ENCODE peak calls at places on chromosomes 16 and 17, in eight cellular contexts. P is SK-N-MC, J is Panc1, C is breast epithelium, X is prostate gland, E is transverse colon, L is GM12878, G is sigmoid colon. W is an unnamed sample.

GRCh38 chr17:58703137-58703846 is 10.9 kb downstream of the RAD51C start:
- DNase-seq in G (no peak), J (no peak), X (no peak), C (no peak), E (no peak), P (no peak), L (no peak), W (no peak)

GRCh38 chr16:17474037-17474436 is 3.3 kb upstream of the XYLT1 start:
- DNase-seq in J (no peak), P (no peak), X (no peak), C (no peak), E (no peak), L (no peak), G (no peak), W (peak)

GRCh38 chr16:2229602-2230250 is 6.3 kb downstream of the E4F1 start:
- DNase-seq in P (no peak), J (no peak), E (no peak), G (no peak), C (no peak), L (no peak), X (no peak), W (peak)

GRCh38 chr16:24525970-24526559 is 13.3 kb upstream of the RBBP6 start:
- DNase-seq in G (no peak), C (no peak), J (no peak), L (no peak), E (no peak), X (peak), P (no peak), W (no peak)

GRCh38 chr17:82937411-82938371 is 97.9 kb upstream of the ZNF750 start:
- DNase-seq in C (peak), P (no peak), X (no peak), L (no peak), E (peak), G (peak), J (no peak), W (peak)

GRCh38 chr17:13202835-13203234 is 185.0 kb upstream of the ELAC2 start:
- DNase-seq in P (no peak), C (no peak), L (no peak), E (no peak), G (no peak), J (no peak), X (no peak), W (no peak)

GRCh38 chr17:74413491-74413890 is 18.4 kb upstream of the GPRC5C start:
- DNase-seq in C (no peak), E (no peak), X (no peak), G (no peak), P (no peak), J (no peak), L (no peak), W (no peak)

GRCh38 chr17:29096094-29096493 is 53.2 kb downstream of the PIPOX start:
- DNase-seq in E (no peak), L (no peak), X (no peak), C (no peak), P (peak), J (no peak), G (no peak), W (no peak)

GRCh38 chr17:64130559-64131001 is 636 bp upstream of the ERN1 start:
- DNase-seq in G (peak), E (peak), P (no peak), J (no peak), L (peak), C (no peak), X (no peak), W (no peak)

GRCh38 chr17:31798205-31798724 is 60.8 kb downstream of the COPRS start:
- DNase-seq in X (no peak), E (no peak), G (no peak), C (no peak), J (no peak), P (no peak), L (no peak), W (no peak)

GRCh38 chr16:75019007-75019406 is 20.2 kb downstream of the ZNRF1 start:
- DNase-seq in E (no peak), G (no peak), P (no peak), C (no peak), L (no peak), X (no peak), J (no peak), W (no peak)

GRCh38 chr17:43601280-43602050 is 55.3 kb upstream of the ETV4 start:
- DNase-seq in E (peak), L (no peak), P (no peak), X (peak), G (peak), J (no peak), C (no peak), W (no peak)

GRCh38 chr16:4182581-4183257 is 59.2 kb downstream of the SRL start:
- DNase-seq in C (no peak), X (no peak), E (no peak), L (no peak), G (no peak), P (peak), J (no peak), W (no peak)

GRCh38 chr17:57481901-57482300 is 225.6 kb downstream of the MSI2 start:
- DNase-seq in G (no peak), L (no peak), J (no peak), P (no peak), C (no peak), E (no peak), X (no peak), W (no peak)

GRCh38 chr16:21301168-21301894 is 23.2 kb upstream of the CRYM start:
- DNase-seq in J (peak), E (peak), C (peak), P (no peak), L (peak), G (peak), X (peak), W (peak)

GRCh38 chr16:21301895-21302291 is 23.8 kb upstream of the CRYM start:
- DNase-seq in J (peak), P (no peak), X (no peak), G (no peak), L (no peak), C (no peak), E (no peak), W (no peak)

GRCh38 chr16:21300309-21301167 is 22.4 kb upstream of the CRYM start:
- DNase-seq in E (peak), L (peak), C (peak), J (peak), P (peak), X (peak), G (peak), W (peak)

GRCh38 chr16:21302898-21303528 is 24.9 kb upstream of the CRYM start:
- DNase-seq in P (no peak), X (no peak), L (peak), J (peak), G (no peak), C (no peak), E (peak), W (no peak)

GRCh38 chr16:21302454-21302853 is 24.4 kb upstream of the CRYM start:
- DNase-seq in E (no peak), X (no peak), G (no peak), P (no peak), J (peak), L (no peak), C (no peak), W (no peak)
- TF ChIP-seq POLR2AphosphoS5 in E (no peak), X (no peak), G (no peak), P (no peak), J (no peak), L (no peak), C (no peak), W (no peak)

GRCh38 chr16:87384162-87384999 is 805 bp upstream of the FBXO31 start:
- DNase-seq in G (peak), J (no peak), L (no peak), C (no peak), E (peak), P (no peak), X (no peak), W (peak)
- TF ChIP-seq POLR2AphosphoS5 in G (no peak), J (no peak), L (no peak), C (peak), E (no peak), P (no peak), X (peak), W (no peak)

GRCh38 chr16:67190448-67191399 is 788 bp upstream of the EXOC3L1 start:
- DNase-seq in X (no peak), G (no peak), J (no peak), E (no peak), L (no peak), C (no peak), P (no peak), W (no peak)
- TF ChIP-seq POLR2AphosphoS5 in X (no peak), G (no peak), J (no peak), E (no peak), L (no peak), C (no peak), P (no peak), W (no peak)

GRCh38 chr17:62916684-62917571 is 49.1 kb upstream of the TANC2 start:
- DNase-seq in P (no peak), E (no peak), C (no peak), G (no peak), J (no peak), X (no peak), L (no peak), W (no peak)
- TF ChIP-seq POLR2AphosphoS5 in P (no peak), E (no peak), C (no peak), G (no peak), J (no peak), X (no peak), L (no peak), W (no peak)

GRCh38 chr17:40317880-40318834 is 9.2 kb downstream of the RARA start:
- DNase-seq in P (no peak), E (peak), L (peak), C (peak), J (no peak), G (peak), X (peak), W (peak)
- TF ChIP-seq POLR2AphosphoS5 in P (peak), E (peak), L (peak), C (peak), J (peak), G (peak), X (peak), W (peak)